ENCODE peak calls at places on chromosomes 3 and 15, in seven cellular contexts. M is activated T-cell treated with anti-CD3 and anti-CD28 coated beads for 24 hours; L is ureter; H is neural progenitor cell; I is left cardiac atrium; S is ELR; T is stimulated activated naive CD4-positive, alpha-beta T cell. A is an unnamed sample.
A peak's percentile ranks its signal among the peaks of the same experiment; 100 is the strongest.

GRCh38 chr15:44676676-44677075 is 13.2 kb upstream of the SPG11 start:
- DNase-seq in M (no peak), L (no peak), H (no peak), I (no peak), S (no peak), T (no peak), A (no peak)

GRCh38 chr3:71641669-71642068 is 58.1 kb upstream of the FOXP1 start:
- DNase-seq in M (no peak), L (no peak), H (no peak), I (no peak), S (peak; percentile 17), T (no peak), A (no peak)

GRCh38 chr3:58035512-58035867 is 27.3 kb downstream of the FLNB start:
- DNase-seq in M (no peak), L (no peak), H (no peak), I (no peak), S (no peak), T (no peak), A (no peak)

GRCh38 chr15:68815598-68815997 is 5.1 kb downstream of the ANP32A start:
- DNase-seq in M (no peak), L (no peak), H (no peak), I (no peak), S (peak; percentile 39), T (no peak), A (no peak)

GRCh38 chr15:52277575-52277974 is 18.0 kb downstream of the MYO5C start:
- DNase-seq in M (no peak), L (no peak), H (no peak), I (no peak), S (no peak), T (no peak), A (no peak)

GRCh38 chr15:74253276-74253921 is 17.3 kb downstream of the CCDC33 start:
- DNase-seq in M (no peak), L (no peak), H (no peak), I (no peak), S (no peak), T (no peak), A (no peak)

GRCh38 chr3:161208931-161209330 is 12.2 kb upstream of the NMD3 start:
- DNase-seq in M (no peak), L (no peak), H (no peak), I (no peak), S (no peak), T (no peak), A (no peak)

GRCh38 chr15:90765966-90766365 is 48.8 kb downstream of the BLM start:
- DNase-seq in M (no peak), L (no peak), H (no peak), I (no peak), S (peak; percentile 43), T (no peak), A (no peak)

GRCh38 chr15:90489514-90489913 is 40.2 kb upstream of the CRTC3 start:
- DNase-seq in M (no peak), L (no peak), H (no peak), I (no peak), S (no peak), T (no peak), A (no peak)